ENCODE peak calls at places on chromosomes 1 and 21, in nine cellular contexts. Y, A, N, U, T, W, J, Q and B are unnamed samples.

GRCh38 chr1:203084588-203085527 is 954 bp downstream of the MYOG start:
- DNase-seq in Y (peak), A (no peak), N (no peak), U (no peak), T (no peak), W (no peak), J (no peak), Q (peak), B (no peak)

GRCh38 chr1:246215505-246215893 is 291.6 kb downstream of the SMYD3 start:
- DNase-seq in Y (no peak), A (no peak), N (no peak), U (no peak), T (no peak), W (no peak), J (no peak), Q (no peak), B (no peak)

GRCh38 chr1:195594773-195595172 is 1013.5 kb downstream of the KCNT2 start:
- DNase-seq in Y (no peak), A (no peak), N (no peak), U (no peak), T (no peak), W (no peak), J (no peak), Q (no peak), B (no peak)

GRCh38 chr1:218371927-218372672 is 27.0 kb downstream of the TGFB2 start:
- DNase-seq in Y (no peak), A (peak), N (no peak), U (peak), T (peak), W (no peak), J (no peak), Q (no peak), B (no peak)

GRCh38 chr1:59079434-59080135 is 217.3 kb upstream of the FGGY start:
- DNase-seq in Y (peak), A (peak), N (no peak), U (peak), T (no peak), W (peak), J (no peak), Q (no peak), B (no peak)

GRCh38 chr1:28642056-28642846 is 616 bp downstream of the TAF12 start:
- DNase-seq in Y (no peak), A (peak), N (no peak), U (no peak), T (no peak), W (no peak), J (no peak), Q (peak), B (no peak)

GRCh38 chr1:15388201-15388880 is 21.3 kb upstream of the EFHD2 start:
- DNase-seq in Y (no peak), A (no peak), N (no peak), U (no peak), T (no peak), W (no peak), J (no peak), Q (no peak), B (no peak)

GRCh38 chr1:46220808-46221207 is 17.7 kb downstream of the LURAP1 start:
- DNase-seq in Y (no peak), A (no peak), N (no peak), U (no peak), T (no peak), W (no peak), J (no peak), Q (no peak), B (no peak)

GRCh38 chr1:176193663-176194062 is 13.4 kb downstream of the COP1 start:
- DNase-seq in Y (no peak), A (no peak), N (no peak), U (no peak), T (no peak), W (no peak), J (no peak), Q (no peak), B (no peak)

GRCh38 chr1:50251592-50252165 is 143.0 kb downstream of the ELAVL4 start:
- DNase-seq in Y (no peak), A (no peak), N (no peak), U (no peak), T (peak), W (no peak), J (peak), Q (no peak), B (no peak)

GRCh38 chr1:205325334-205325884 is 3.9 kb upstream of the NUAK2 start:
- DNase-seq in Y (peak), A (peak), N (peak), U (peak), T (peak), W (peak), J (peak), Q (peak), B (peak)

GRCh38 chr1:221164029-221164428 is 284.8 kb downstream of the HLX start:
- DNase-seq in Y (no peak), A (peak), N (no peak), U (peak), T (no peak), W (peak), J (no peak), Q (no peak), B (no peak)

GRCh38 chr1:84582802-84583587 is 8.8 kb upstream of the CTBS start:
- DNase-seq in Y (peak), A (peak), N (no peak), U (peak), T (peak), W (peak), J (peak), Q (no peak), B (no peak)

GRCh38 chr1:202058001-202058908 is 47.9 kb downstream of the ELF3 start:
- DNase-seq in Y (peak), A (no peak), N (no peak), U (peak), T (peak), W (peak), J (no peak), Q (peak), B (peak)

GRCh38 chr1:4033129-4033676 is 133.1 kb upstream of the C1orf174 start:
- DNase-seq in Y (no peak), A (no peak), N (no peak), U (no peak), T (no peak), W (no peak), J (no peak), Q (no peak), B (no peak)

GRCh38 chr21:37087188-37087587 is 14.1 kb downstream of the TTC3 start:
- DNase-seq in Y (peak), A (peak), N (no peak), U (peak), T (peak), W (peak), J (peak), Q (peak), B (no peak)

GRCh38 chr1:89910780-89911179 is 84.1 kb upstream of the ZNF326 start:
- DNase-seq in Y (peak), A (peak), N (no peak), U (peak), T (peak), W (peak), J (no peak), Q (no peak), B (no peak)

GRCh38 chr1:181587870-181588438 is 104.6 kb downstream of the CACNA1E start:
- DNase-seq in Y (peak), A (no peak), N (no peak), U (no peak), T (no peak), W (no peak), J (no peak), Q (no peak), B (no peak)

GRCh38 chr21:29626787-29627470 is 312.9 kb downstream of the GRIK1 start:
- DNase-seq in Y (no peak), A (no peak), N (no peak), U (no peak), T (no peak), W (no peak), J (no peak), Q (no peak), B (no peak)

GRCh38 chr1:54069792-54070548 is 16.6 kb downstream of the TCEANC2 start:
- DNase-seq in Y (peak), A (peak), N (no peak), U (peak), T (peak), W (peak), J (peak), Q (no peak), B (no peak)

GRCh38 chr1:179217943-179218507 is 11.5 kb downstream of the ABL2 start:
- DNase-seq in Y (no peak), A (peak), N (no peak), U (peak), T (no peak), W (peak), J (no peak), Q (no peak), B (no peak)

GRCh38 chr1:182391028-182391361 is 595 bp downstream of the GLUL start:
- DNase-seq in Y (no peak), A (no peak), N (no peak), U (no peak), T (no peak), W (no peak), J (no peak), Q (no peak), B (no peak)

GRCh38 chr1:70140894-70141293 is 64.5 kb downstream of the LRRC40 start:
- DNase-seq in Y (no peak), A (peak), N (no peak), U (no peak), T (no peak), W (peak), J (no peak), Q (no peak), B (no peak)

GRCh38 chr1:55987491-55988255 is 591.7 kb downstream of the PLPP3 start:
- DNase-seq in Y (no peak), A (no peak), N (no peak), U (no peak), T (no peak), W (no peak), J (no peak), Q (no peak), B (no peak)

GRCh38 chr1:60914982-60915381 is 167.4 kb upstream of the NFIA start:
- DNase-seq in Y (no peak), A (no peak), N (no peak), U (no peak), T (no peak), W (no peak), J (no peak), Q (no peak), B (no peak)

GRCh38 chr1:14366361-14367018 is 232.0 kb upstream of the KAZN start:
- DNase-seq in Y (peak), A (peak), N (no peak), U (peak), T (no peak), W (no peak), J (no peak), Q (no peak), B (no peak)

GRCh38 chr1:54791880-54792522 is 9.1 kb downstream of the TTC22 start:
- DNase-seq in Y (peak), A (peak), N (no peak), U (peak), T (peak), W (peak), J (no peak), Q (peak), B (no peak)

GRCh38 chr1:24898909-24899439 is 31.1 kb downstream of the RUNX3 start:
- DNase-seq in Y (no peak), A (no peak), N (no peak), U (no peak), T (no peak), W (no peak), J (no peak), Q (no peak), B (no peak)